ENCODE peak calls at places on chromosomes 6 and 20, in four cellular contexts. W is stimulated activated CD4-positive, alpha-beta T cell treated with anti-CD3 and anti-CD28 coated beads, Interleukin-4, amount 100 ng/mL, for 48 hours; E is activated CD4-positive, alpha-beta T cell treated with anti-CD3 and anti-CD28 coated beads for 24 hours; M is effector memory CD4-positive, alpha-beta T cell. D is an unnamed sample.

GRCh38 chr6:123716506-123716905 is 79.8 kb upstream of the TRDN start:
- DNase-seq in W (no peak), E (no peak), M (no peak), D (no peak)

GRCh38 chr20:38863024-38863851 is 57.7 kb downstream of the PPP1R16B start:
- DNase-seq in W (no peak), E (no peak), M (peak), D (peak)

GRCh38 chr6:110355031-110355430 is 3.1 kb downstream of the METTL24 start:
- DNase-seq in W (no peak), E (no peak), M (no peak), D (no peak)

GRCh38 chr6:12483712-12484111 is 193.6 kb downstream of the EDN1 start:
- DNase-seq in W (no peak), E (no peak), M (no peak), D (peak)

GRCh38 chr6:4088684-4089083 is 9.7 kb upstream of the FAM217A start:
- DNase-seq in W (no peak), E (no peak), M (no peak), D (no peak)

GRCh38 chr6:68728124-68728523 is 93.0 kb downstream of the ADGRB3 start:
- DNase-seq in W (no peak), E (no peak), M (no peak), D (no peak)

GRCh38 chr6:105259912-105260889 is 80.4 kb upstream of the POPDC3 start:
- DNase-seq in W (no peak), E (no peak), M (no peak), D (no peak)

GRCh38 chr20:42179768-42180167 is 561.6 kb upstream of the CHD6 start:
- DNase-seq in W (no peak), E (no peak), M (no peak), D (no peak)

GRCh38 chr6:89506716-89507597 is 74.0 kb downstream of the ANKRD6 start:
- DNase-seq in W (no peak), E (no peak), M (no peak), D (no peak)

GRCh38 chr6:67897998-67898607 is 737.0 kb upstream of the ADGRB3 start:
- DNase-seq in W (no peak), E (no peak), M (no peak), D (no peak)

GRCh38 chr6:77796824-77797809 is 144.3 kb downstream of the MEI4 start:
- DNase-seq in W (no peak), E (no peak), M (no peak), D (no peak)

GRCh38 chr20:41150664-41151063 is 13.3 kb downstream of the PLCG1 start:
- DNase-seq in W (no peak), E (no peak), M (no peak), D (no peak)

GRCh38 chr20:38171301-38172010 is 6.4 kb upstream of the TGM2 start:
- DNase-seq in W (no peak), E (no peak), M (no peak), D (no peak)

GRCh38 chr20:32333988-32334885 is 23.9 kb upstream of the ASXL1 start:
- DNase-seq in W (peak), E (peak), M (peak), D (no peak)

GRCh38 chr6:117601811-117602150 is 530 bp downstream of the GOPC start:
- DNase-seq in W (no peak), E (no peak), M (no peak), D (no peak)

GRCh38 chr6:158487495-158487894 is 72.4 kb upstream of the TMEM181 start:
- DNase-seq in W (no peak), E (no peak), M (no peak), D (no peak)

GRCh38 chr6:2127484-2127911 is 117.9 kb downstream of the GMDS start:
- DNase-seq in W (peak), E (peak), M (no peak), D (no peak)

GRCh38 chr6:142429195-142429594 is 127.4 kb downstream of the ADGRG6 start:
- DNase-seq in W (no peak), E (no peak), M (no peak), D (no peak)

GRCh38 chr20:51272392-51272791 is 249.5 kb upstream of the KCNG1 start:
- DNase-seq in W (no peak), E (no peak), M (no peak), D (no peak)

GRCh38 chr20:63241272-63241671 is 5.6 kb downstream of the BIRC7 start:
- DNase-seq in W (no peak), E (no peak), M (no peak), D (no peak)

D was measured in NAMALWA.